ENCODE peak calls at places on chromosomes 1 and 21, in ten cellular contexts. Z, W, U, R, E, K, P, F, G and V are unnamed samples.

GRCh38 chr1:14095001-14095400 is 395.0 kb downstream of the PRDM2 start:
- DNase-seq in P (peak), U (peak), E (no peak), G (no peak), W (peak), F (no peak), K (peak), Z (no peak), R (no peak), V (no peak)

GRCh38 chr1:100891380-100891779 is 3.3 kb downstream of the EXTL2 start:
- DNase-seq in U (no peak), P (no peak), E (no peak), G (no peak), F (no peak), R (no peak), K (no peak), Z (no peak), W (no peak), V (no peak)

GRCh38 chr1:150302338-150302737 is 8.7 kb downstream of the MRPS21 start:
- DNase-seq in F (no peak), W (no peak), P (no peak), G (no peak), K (no peak), Z (no peak), R (no peak), U (no peak), E (no peak), V (no peak)

GRCh38 chr21:15820327-15820726 is 90.5 kb downstream of the USP25 start:
- DNase-seq in R (no peak), U (no peak), K (no peak), F (no peak), P (no peak), E (no peak), G (no peak), Z (no peak), W (no peak), V (no peak)

GRCh38 chr1:36203554-36204346 is 20.5 kb upstream of the THRAP3 start:
- DNase-seq in P (peak), R (peak), E (no peak), U (peak), G (peak), F (peak), Z (peak), W (peak), K (peak), V (peak)

GRCh38 chr1:154546264-154547043 is 12.0 kb downstream of the UBE2Q1 start:
- DNase-seq in P (peak), R (peak), F (peak), K (peak), Z (peak), W (peak), U (peak), G (peak), E (peak), V (peak)

GRCh38 chr1:160133990-160134770 is 17.2 kb upstream of the ATP1A4 start:
- DNase-seq in P (no peak), G (no peak), E (no peak), F (no peak), U (no peak), W (no peak), Z (no peak), K (peak), R (no peak), V (no peak)

GRCh38 chr1:46062651-46063319 is 69.6 kb downstream of the PIK3R3 start:
- DNase-seq in G (no peak), U (peak), W (no peak), P (peak), Z (no peak), F (no peak), E (peak), K (peak), R (no peak), V (no peak)

GRCh38 chr1:201809876-201810275 is 19.1 kb upstream of the IPO9 start:
- DNase-seq in R (no peak), Z (no peak), G (no peak), P (no peak), E (no peak), K (no peak), F (no peak), W (no peak), U (no peak), V (no peak)

GRCh38 chr21:35743571-35743970 is 316.8 kb downstream of the SETD4 start:
- DNase-seq in Z (no peak), R (no peak), G (peak), U (peak), W (no peak), E (no peak), K (no peak), P (peak), F (no peak), V (no peak)

GRCh38 chr1:183165456-183165855 is 20.6 kb upstream of the LAMC2 start:
- DNase-seq in W (no peak), R (no peak), U (no peak), E (no peak), Z (no peak), P (no peak), K (no peak), F (no peak), G (no peak), V (no peak)

GRCh38 chr1:20867062-20867461 is 80.0 kb upstream of the HP1BP3 start:
- DNase-seq in Z (no peak), F (no peak), R (no peak), U (no peak), W (no peak), E (no peak), K (no peak), P (no peak), G (no peak), V (no peak)

GRCh38 chr1:239436286-239436685 is 49.9 kb downstream of the CHRM3 start:
- DNase-seq in P (no peak), Z (no peak), E (no peak), G (no peak), K (no peak), W (no peak), R (no peak), F (no peak), U (no peak), V (no peak)

GRCh38 chr1:11466416-11466815 is 12.5 kb upstream of the DISP3 start:
- DNase-seq in P (no peak), W (no peak), E (no peak), U (no peak), K (no peak), Z (no peak), G (no peak), R (no peak), F (no peak), V (no peak)

GRCh38 chr21:45791562-45792418 is 148.3 kb downstream of the PCBP3 start:
- DNase-seq in P (no peak), R (no peak), W (no peak), U (no peak), E (no peak), F (no peak), G (no peak), K (no peak), Z (no peak), V (no peak)

GRCh38 chr1:228020686-228021525 is 14.1 kb downstream of the WNT3A start:
- DNase-seq in G (no peak), K (no peak), R (peak), U (no peak), Z (peak), P (no peak), E (no peak), W (no peak), F (peak), V (peak)

GRCh38 chr21:31878831-31879230 is 6.0 kb downstream of the HUNK start:
- DNase-seq in W (no peak), F (no peak), G (no peak), K (no peak), Z (no peak), U (no peak), R (no peak), E (no peak), P (no peak), V (no peak)

GRCh38 chr1:151946366-151946764 is 37.1 kb upstream of the THEM4 start:
- DNase-seq in K (peak), E (no peak), G (no peak), U (peak), Z (no peak), R (no peak), P (peak), F (no peak), W (no peak), V (no peak)

GRCh38 chr21:44331650-44332306 is 7.4 kb downstream of the CFAP410 start:
- DNase-seq in E (no peak), K (peak), P (peak), Z (no peak), R (no peak), U (peak), G (peak), F (no peak), W (no peak), V (no peak)

GRCh38 chr1:12544357-12544756 is 73.7 kb downstream of the DHRS3 start:
- DNase-seq in K (no peak), G (no peak), U (no peak), P (no peak), W (no peak), F (no peak), E (no peak), Z (no peak), R (no peak), V (peak)

GRCh38 chr1:31584869-31585735 is 8.8 kb downstream of the TINAGL1 start:
- DNase-seq in E (no peak), R (no peak), K (no peak), U (no peak), W (no peak), G (no peak), P (no peak), Z (no peak), F (no peak), V (no peak)

GRCh38 chr1:240691521-240692338 is 79.8 kb upstream of the GREM2 start:
- DNase-seq in F (peak), Z (no peak), R (no peak), P (peak), E (no peak), G (peak), K (peak), U (peak), W (peak), V (no peak)

GRCh38 chr21:41958886-41959563 is 5.2 kb upstream of the C2CD2 start:
- DNase-seq in W (no peak), R (no peak), P (no peak), E (no peak), G (no peak), F (peak), K (no peak), U (no peak), Z (no peak), V (no peak)

GRCh38 chr1:179016694-179017382 is 8.9 kb upstream of the FAM20B start:
- DNase-seq in Z (peak), G (peak), K (peak), P (peak), W (no peak), U (peak), R (peak), E (no peak), F (peak), V (peak)

GRCh38 chr1:70142120-70142519 is 63.3 kb downstream of the LRRC40 start:
- DNase-seq in W (no peak), E (no peak), G (no peak), F (no peak), Z (no peak), P (peak), U (peak), R (no peak), K (no peak), V (no peak)

GRCh38 chr21:32207096-32207716 is 71.6 kb downstream of the MIS18A start:
- DNase-seq in K (no peak), G (no peak), R (no peak), E (no peak), U (no peak), Z (no peak), P (no peak), F (no peak), W (no peak), V (no peak)

GRCh38 chr1:185733818-185734709 is at the start of gene HMCN1:
- DNase-seq in G (peak), F (peak), R (peak), U (peak), K (peak), P (peak), Z (peak), E (no peak), W (peak), V (peak)

GRCh38 chr1:202806845-202807366 is 1.3 kb downstream of the KDM5B start:
- DNase-seq in Z (peak), E (no peak), G (no peak), W (peak), R (no peak), F (peak), U (no peak), P (peak), K (peak), V (no peak)

GRCh38 chr1:32759997-32760623 is 57.0 kb downstream of the YARS1 start:
- DNase-seq in G (no peak), E (no peak), W (peak), K (no peak), P (no peak), R (no peak), U (no peak), F (no peak), Z (peak), V (peak)

GRCh38 chr1:115706009-115706362 is 62.5 kb downstream of the CASQ2 start:
- DNase-seq in U (no peak), P (no peak), E (no peak), F (no peak), G (no peak), R (no peak), W (no peak), K (no peak), Z (no peak), V (no peak)
- H3K4me3 ChIP-seq in U (no peak), P (no peak), E (no peak), F (no peak), G (no peak), R (no peak), W (no peak), K (no peak), Z (no peak), V (no peak)

DNA sequence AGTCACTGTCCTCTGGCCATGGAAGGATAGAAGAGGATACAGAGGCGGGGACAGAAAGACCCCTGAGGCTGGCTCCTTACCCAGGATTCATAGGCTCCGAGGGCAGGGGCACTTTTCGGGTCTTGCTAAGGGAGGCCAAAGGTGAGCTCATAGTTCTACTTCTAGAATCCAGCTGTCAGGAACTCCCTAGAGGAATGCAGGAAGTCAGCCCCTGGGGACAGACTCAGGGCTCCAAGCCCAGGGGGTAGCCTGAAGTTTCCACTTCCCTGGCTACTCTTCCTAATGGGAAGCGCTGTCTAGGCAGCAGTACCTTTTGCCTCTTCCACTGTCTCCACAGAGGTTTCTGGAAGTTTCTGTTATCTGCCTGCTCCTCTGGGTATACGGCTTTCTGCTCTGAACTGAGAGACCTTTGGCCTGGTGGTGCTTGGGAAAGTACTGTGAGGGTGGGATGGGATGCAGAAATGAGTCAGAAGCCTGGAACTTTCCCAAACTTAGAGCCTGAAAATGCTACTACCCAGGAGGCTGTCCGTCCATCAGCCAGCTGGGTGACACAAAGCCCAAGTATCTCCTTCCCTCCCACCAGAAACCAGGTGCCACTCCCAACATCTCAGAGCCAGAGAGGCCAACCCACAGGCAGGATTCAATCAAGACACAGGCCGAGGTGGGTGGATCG is 3.6 kb downstream of the UBXN11 start:
- DNase-seq in E (no peak), W (no peak), U (peak), F (no peak), G (peak), K (no peak), R (no peak), P (peak), Z (no peak), V (no peak)
- H3K4me3 ChIP-seq in E (no peak), W (no peak), U (no peak), F (no peak), G (no peak), K (no peak), R (no peak), P (no peak), Z (no peak), V (no peak)

GRCh38 chr1:68046885-68047658 is 3.4 kb downstream of the DIRAS3 start:
- DNase-seq in F (no peak), R (no peak), Z (no peak), E (no peak), P (no peak), K (no peak), G (no peak), W (no peak), U (no peak), V (no peak)
- H3K4me3 ChIP-seq in F (no peak), R (no peak), Z (no peak), E (no peak), P (no peak), K (no peak), G (peak), W (no peak), U (no peak), V (no peak)

DNA sequence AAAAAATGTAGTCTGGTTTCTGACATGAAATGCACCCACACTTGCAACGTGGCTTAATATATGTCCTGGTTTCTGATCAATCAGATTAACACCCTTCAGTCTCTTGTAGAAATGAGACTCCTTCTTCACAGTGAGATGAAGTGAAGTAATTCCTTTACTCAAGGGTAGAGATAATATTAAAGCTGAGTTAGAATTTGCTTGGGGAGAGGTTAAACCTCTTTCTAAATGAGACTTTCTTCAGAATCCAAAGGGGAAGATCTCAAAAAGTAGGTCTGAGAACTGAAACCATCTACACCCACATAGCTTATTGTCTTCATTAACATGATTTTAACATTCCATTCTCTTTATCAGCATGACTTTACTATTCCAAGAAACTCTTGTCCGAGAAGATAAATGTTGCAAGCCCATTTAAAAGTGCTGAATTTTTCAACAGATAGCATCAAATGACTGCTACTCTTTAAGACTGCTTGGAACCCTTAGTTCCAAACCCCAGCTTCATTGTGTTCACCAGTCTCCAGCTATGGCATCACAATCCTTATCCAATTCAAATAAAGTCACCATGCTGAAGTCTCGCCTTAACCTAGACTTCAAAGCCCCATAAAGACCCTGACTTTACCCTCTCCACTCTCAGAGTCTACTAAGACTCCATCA is 19.3 kb upstream of the TRAF3IP3 start:
- DNase-seq in G (no peak), F (no peak), R (no peak), U (no peak), W (no peak), E (no peak), P (no peak), Z (no peak), K (no peak), V (no peak)
- H3K4me3 ChIP-seq in G (no peak), F (no peak), R (no peak), U (no peak), W (no peak), E (no peak), P (no peak), Z (no peak), K (no peak), V (no peak)

GRCh38 chr1:246567258-246568235 is 1.3 kb downstream of the CNST start:
- DNase-seq in K (peak), G (peak), F (no peak), U (peak), R (no peak), P (peak), Z (no peak), W (peak), E (no peak), V (no peak)

GRCh38 chr1:246566128-246566807 is at the start of the genes CNST and TFB2M:
- DNase-seq in U (peak), W (peak), Z (peak), F (peak), G (peak), P (peak), K (peak), R (peak), E (peak), V (peak)

GRCh38 chr1:246564839-246565750 is 966 bp downstream of the TFB2M start:
- DNase-seq in W (peak), U (peak), R (no peak), Z (no peak), P (no peak), K (peak), E (no peak), G (no peak), F (no peak), V (no peak)

GRCh38 chr1:246566808-246567154 is 525 bp downstream of the CNST start:
- DNase-seq in U (peak), W (no peak), R (no peak), F (no peak), E (no peak), K (no peak), G (no peak), P (peak), Z (no peak), V (no peak)

GRCh38 chr1:246565751-246566127 is 322 bp downstream of the TFB2M start:
- DNase-seq in G (no peak), W (peak), Z (no peak), K (no peak), U (peak), F (no peak), E (no peak), R (no peak), P (no peak), V (no peak)
- H3K4me3 ChIP-seq in G (peak), W (peak), Z (peak), K (peak), U (peak), F (peak), E (peak), R (peak), P (peak), V (peak)

GRCh38 chr1:89884718-89885596 is 64.1 kb downstream of the LRRC8D start:
- DNase-seq in U (peak), Z (no peak), E (no peak), F (no peak), W (no peak), G (no peak), R (no peak), P (peak), K (no peak), V (no peak)

GRCh38 chr1:89881415-89882058 is 60.7 kb downstream of the LRRC8D start:
- DNase-seq in E (peak), Z (no peak), F (no peak), K (peak), G (no peak), P (no peak), W (no peak), U (no peak), R (no peak), V (no peak)

GRCh38 chr1:89880679-89881078 is 59.8 kb downstream of the LRRC8D start:
- DNase-seq in R (no peak), Z (no peak), W (no peak), U (no peak), G (no peak), K (no peak), F (no peak), E (no peak), P (no peak), V (no peak)

GRCh38 chr1:89883030-89883379 is 62.2 kb downstream of the LRRC8D start:
- DNase-seq in F (no peak), P (no peak), W (no peak), G (no peak), U (no peak), E (no peak), K (no peak), R (no peak), Z (no peak), V (no peak)

GRCh38 chr1:89882348-89883029 is 61.7 kb downstream of the LRRC8D start:
- DNase-seq in E (no peak), Z (no peak), R (no peak), G (no peak), K (no peak), W (no peak), U (no peak), P (no peak), F (no peak), V (no peak)
- H3K4me3 ChIP-seq in E (no peak), Z (no peak), R (no peak), G (no peak), K (no peak), W (no peak), U (no peak), P (no peak), F (no peak), V (no peak)

GRCh38 chr1:231209531-231209930 is 31.5 kb upstream of the GNPAT start:
- DNase-seq in U (no peak), W (no peak), G (no peak), E (no peak), R (no peak), K (no peak), F (no peak), P (no peak), Z (no peak), V (no peak)
- H3K4me3 ChIP-seq in U (no peak), W (no peak), G (no peak), E (no peak), R (no peak), K (no peak), F (no peak), P (no peak), Z (no peak), V (no peak)

GRCh38 chr1:167064622-167065021 is 25.6 kb downstream of the GPA33 start:
- DNase-seq in F (no peak), E (no peak), U (no peak), P (no peak), G (no peak), Z (no peak), K (no peak), W (no peak), R (no peak), V (no peak)

GRCh38 chr1:167068761-167069160 is 21.4 kb downstream of the GPA33 start:
- DNase-seq in G (no peak), K (no peak), P (no peak), U (no peak), R (no peak), F (no peak), E (no peak), Z (no peak), W (no peak), V (no peak)

GRCh38 chr1:167065481-167065880 is 24.7 kb downstream of the GPA33 start:
- DNase-seq in R (no peak), K (no peak), U (no peak), Z (no peak), W (no peak), P (no peak), G (no peak), F (no peak), E (no peak), V (no peak)

GRCh38 chr1:167067904-167068303 is 22.3 kb downstream of the GPA33 start:
- DNase-seq in G (no peak), Z (no peak), W (no peak), E (no peak), R (no peak), P (no peak), U (no peak), F (no peak), K (no peak), V (no peak)

GRCh38 chr1:167066333-167067122 is 23.6 kb downstream of the GPA33 start:
- DNase-seq in P (peak), G (peak), Z (peak), E (no peak), U (peak), W (peak), K (peak), R (peak), F (peak), V (peak)
- H3K4me3 ChIP-seq in P (peak), G (peak), Z (peak), E (peak), U (peak), W (peak), K (no peak), R (peak), F (no peak), V (peak)